ENCODE peak calls at places on chromosomes 2 and 18, in eight cellular contexts. R is Peyer's patch; X is kidney epithelial cell; J is endothelial cell; A is non-pigmented ciliary epithelial cell; F is activated CD4-positive, alpha-beta T cell treated with anti-CD3 and anti-CD28 coated beads, Interleukin-2, amount 10 ng/mL, durations not matched to agents 7 days and 5 days; T is T-helper 9 cell; I is NCI-H2081. B is an unnamed sample.

GRCh38 chr18:58309610-58310239 is 265.7 kb downstream of the NEDD4L start:
- DNase-seq in I (no peak), F (no peak), X (no peak), R (no peak), J (no peak), T (no peak), A (no peak), B (no peak)

GRCh38 chr2:43462866-43463641 is 132.8 kb downstream of the THADA start:
- DNase-seq in I (peak; percentile 20), T (no peak), A (no peak), J (no peak), X (no peak), R (no peak), F (no peak), B (no peak)

GRCh38 chr18:76589866-76590265 is 94.8 kb upstream of the ZNF516 start:
- DNase-seq in I (no peak), A (no peak), R (no peak), T (no peak), J (no peak), F (no peak), X (no peak), B (no peak)

GRCh38 chr2:143730950-143731254 is 601.7 kb downstream of the ARHGAP15 start:
- DNase-seq in A (no peak), J (no peak), I (no peak), T (no peak), R (no peak), X (no peak), F (no peak), B (no peak)

GRCh38 chr2:11833601-11834000 is 87.2 kb downstream of the LPIN1 start:
- DNase-seq in J (no peak), A (peak; percentile 48), T (no peak), R (no peak), X (no peak), F (no peak), I (no peak), B (no peak)

GRCh38 chr2:118635891-118636290 is 211.6 kb downstream of the EN1 start:
- DNase-seq in F (no peak), A (no peak), X (no peak), T (no peak), J (no peak), I (no peak), R (no peak), B (no peak)

GRCh38 chr2:231263118-231263831 is 64.8 kb downstream of the ARMC9 start:
- DNase-seq in R (no peak), T (no peak), X (no peak), I (no peak), J (no peak), A (no peak), F (no peak), B (no peak)

GRCh38 chr2:186437719-186438118 is 48.3 kb upstream of the ZC3H15 start:
- DNase-seq in T (no peak), J (no peak), X (no peak), A (no peak), I (no peak), R (no peak), F (no peak), B (no peak)

GRCh38 chr2:234454433-234454832 is 42.4 kb downstream of the ARL4C start:
- DNase-seq in I (no peak), R (no peak), X (no peak), T (no peak), J (no peak), F (peak; percentile 69), A (no peak), B (no peak)

GRCh38 chr2:101616411-101616810 is 81.1 kb upstream of the MAP4K4 start:
- DNase-seq in A (no peak), X (no peak), I (peak; percentile 5), R (no peak), F (no peak), J (no peak), T (no peak), B (no peak)

GRCh38 chr2:218313356-218313755 is 21.1 kb upstream of the TMBIM1 start:
- DNase-seq in I (no peak), T (no peak), F (no peak), J (no peak), X (no peak), A (no peak), R (no peak), B (no peak)

GRCh38 chr2:84995826-84996225 is 24.9 kb downstream of the KCMF1 start:
- DNase-seq in T (no peak), R (no peak), F (no peak), X (no peak), I (no peak), J (no peak), A (no peak), B (no peak)

GRCh38 chr2:143968860-143969259 is 551.1 kb downstream of the ZEB2 start:
- DNase-seq in I (no peak), J (no peak), A (no peak), R (no peak), T (no peak), F (no peak), X (no peak), B (no peak)

GRCh38 chr2:71071681-71072398 is 3.4 kb downstream of the NAGK start:
- DNase-seq in A (no peak), J (no peak), I (no peak), F (peak; percentile 46), X (no peak), R (no peak), T (peak; percentile 56), B (no peak)

GRCh38 chr2:172833898-172834297 is 98.3 kb downstream of the RAPGEF4 start:
- DNase-seq in R (no peak), X (no peak), J (no peak), F (no peak), T (no peak), I (no peak), A (no peak), B (no peak)

GRCh38 chr2:238108423-238109201 is 8.5 kb downstream of the ESPNL start:
- DNase-seq in I (no peak), X (no peak), T (no peak), J (no peak), R (peak; percentile 47), A (no peak), F (peak; percentile 53), B (no peak)

GRCh38 chr2:26438526-26438925 is 36.8 kb downstream of the DRC1 start:
- DNase-seq in F (no peak), R (no peak), X (peak; percentile 29), J (no peak), A (no peak), I (no peak), T (no peak), B (no peak)

GRCh38 chr2:136010126-136010525 is 24.7 kb upstream of the DARS1 start:
- DNase-seq in J (no peak), R (no peak), T (no peak), X (no peak), A (peak; percentile 63), F (no peak), I (no peak), B (peak; percentile 87)

GRCh38 chr2:61714210-61714609 is 139.7 kb downstream of the FAM161A start:
- DNase-seq in I (no peak), F (no peak), T (no peak), R (no peak), X (no peak), J (no peak), A (no peak), B (no peak)

GRCh38 chr18:68466714-68467113 is 248.2 kb downstream of the TMX3 start:
- DNase-seq in A (no peak), J (no peak), F (no peak), R (no peak), T (no peak), X (no peak), I (no peak), B (no peak)

GRCh38 chr2:117411983-117412382 is 402.5 kb upstream of the DDX18 start:
- DNase-seq in A (no peak), F (no peak), I (no peak), R (no peak), J (no peak), X (no peak), T (no peak), B (no peak)

GRCh38 chr2:97751752-97752151 is 38.4 kb downstream of the ZAP70 start:
- DNase-seq in T (no peak), R (no peak), J (no peak), I (no peak), A (no peak), F (no peak), X (no peak), B (no peak)

GRCh38 chr2:17851731-17852585 is 26.5 kb upstream of the KCNS3 start:
- DNase-seq in R (no peak), X (peak; percentile 14), T (no peak), J (peak; percentile 62), F (peak; percentile 28), I (peak; percentile 55), A (peak; percentile 34), B (peak; percentile 36)

B was measured in HS-27A.